ENCODE peak calls at places on chromosomes 12 and 14, in seven cellular contexts. R is stimulated activated CD4-positive, alpha-beta T cell treated with anti-CD3 and anti-CD28 coated beads, Interleukin-4, amount 100 ng/mL, for 48 hours; J is colonic mucosa; U is Peyer's patch; P is substantia nigra; F is MCF 10A; S is activated naive CD4-positive, alpha-beta T cell treated with anti-CD3 and anti-CD28 coated beads, Interleukin-2, amount 10 ng/mL, durations not matched to agents 7 days and 5 days. A is an unnamed sample.

GRCh38 chr14:62179367-62180018 is 417.3 kb downstream of the SNAPC1 start:
- DNase-seq in R (peak), J (peak), U (peak), P (peak), F (peak), S (peak), A (peak)

GRCh38 chr12:2682301-2683282 is 112.2 kb upstream of the FKBP4 start:
- DNase-seq in R (no peak), J (no peak), U (no peak), P (no peak), F (peak), S (peak), A (peak)

GRCh38 chr14:99481745-99482099 is 513 bp downstream of the CCNK start:
- DNase-seq in R (no peak), J (peak), U (no peak), P (no peak), F (peak), S (peak), A (no peak)

GRCh38 chr12:61758661-61759060 is 501.5 kb upstream of the USP15 start:
- DNase-seq in R (no peak), J (no peak), U (no peak), P (no peak), F (peak), S (no peak), A (no peak)

GRCh38 chr14:74913986-74914573 is 9.0 kb downstream of the RPS6KL1 start:
- DNase-seq in R (no peak), J (peak), U (peak), P (peak), F (peak), S (peak), A (peak)

GRCh38 chr14:69484444-69485113 is at the start of gene PLEKHD1:
- DNase-seq in R (no peak), J (peak), U (no peak), P (no peak), F (no peak), S (no peak), A (peak)

GRCh38 chr12:12016284-12017100 is 54.2 kb upstream of the BCL2L14 start:
- DNase-seq in R (no peak), J (no peak), U (no peak), P (no peak), F (no peak), S (no peak), A (no peak)

GRCh38 chr12:102216086-102216691 is 18.6 kb upstream of the PMCH start:
- DNase-seq in R (no peak), J (no peak), U (no peak), P (no peak), F (peak), S (no peak), A (no peak)

GRCh38 chr12:94754653-94755052 is 104.3 kb upstream of the TMCC3 start:
- DNase-seq in R (no peak), J (no peak), U (no peak), P (no peak), F (no peak), S (no peak), A (no peak)

A was measured in COR-L47.